ENCODE peak calls at places on chromosomes 11 and 22, in five cellular contexts. One of them, this sample, is unnamed.

GRCh38 chr22:48574776-48575566 is 1252.7 kb downstream of the BRD1 start:
- DNase-seq in HepG2: peak
- DNase-seq in IMR-90: no peak
- DNase-seq in K562: no peak
- DNase-seq in SK-N-SH: peak
- DNase-seq in this sample: no peak

GRCh38 chr11:103284260-103284659 is 175.0 kb downstream of the DYNC2H1 start:
- DNase-seq in K562: no peak
- DNase-seq in HepG2: no peak
- DNase-seq in IMR-90: no peak
- DNase-seq in SK-N-SH: no peak
- DNase-seq in this sample: no peak

GRCh38 chr11:123063396-123064267 is 1.7 kb upstream of the HSPA8 start:
- DNase-seq in SK-N-SH: no peak
- DNase-seq in K562: no peak
- DNase-seq in HepG2: peak
- DNase-seq in IMR-90: peak
- DNase-seq in this sample: no peak

GRCh38 chr11:65366340-65366773 is 11.8 kb downstream of the TIGD3 start:
- DNase-seq in IMR-90: peak
- DNase-seq in SK-N-SH: peak
- DNase-seq in K562: peak
- DNase-seq in HepG2: peak
- DNase-seq in this sample: no peak

GRCh38 chr22:39661842-39662676 is 91.5 kb downstream of the CACNA1I start:
- DNase-seq in IMR-90: no peak
- DNase-seq in SK-N-SH: no peak
- DNase-seq in K562: peak
- DNase-seq in HepG2: no peak
- DNase-seq in this sample: no peak

GRCh38 chr11:4370166-4370565 is 2.0 kb upstream of the OR52B4 start:
- DNase-seq in HepG2: no peak
- DNase-seq in K562: no peak
- DNase-seq in IMR-90: no peak
- DNase-seq in SK-N-SH: no peak
- DNase-seq in this sample: no peak

GRCh38 chr11:28420099-28420498 is 311.9 kb downstream of the METTL15 start:
- DNase-seq in HepG2: no peak
- DNase-seq in K562: no peak
- DNase-seq in SK-N-SH: no peak
- DNase-seq in IMR-90: no peak
- DNase-seq in this sample: no peak

GRCh38 chr11:15711311-15711710 is 596.6 kb downstream of the INSC start:
- DNase-seq in K562: no peak
- DNase-seq in SK-N-SH: no peak
- DNase-seq in HepG2: no peak
- DNase-seq in IMR-90: no peak
- DNase-seq in this sample: no peak

GRCh38 chr11:64058494-64058893 is 22.8 kb downstream of the FLRT1 start:
- DNase-seq in SK-N-SH: peak
- DNase-seq in IMR-90: no peak
- DNase-seq in K562: no peak
- DNase-seq in HepG2: no peak
- DNase-seq in this sample: no peak

GRCh38 chr11:46263120-46263519 is 14.3 kb upstream of the CREB3L1 start:
- DNase-seq in K562: no peak
- DNase-seq in IMR-90: no peak
- DNase-seq in SK-N-SH: no peak
- DNase-seq in HepG2: no peak
- DNase-seq in this sample: no peak

GRCh38 chr11:48081151-48082010 is 101.0 kb downstream of the PTPRJ start:
- DNase-seq in IMR-90: peak
- DNase-seq in SK-N-SH: no peak
- DNase-seq in K562: no peak
- DNase-seq in HepG2: no peak
- DNase-seq in this sample: no peak

GRCh38 chr22:33013051-33013450 is 45.1 kb downstream of the SYN3 start:
- DNase-seq in IMR-90: no peak
- DNase-seq in K562: no peak
- DNase-seq in SK-N-SH: no peak
- DNase-seq in HepG2: peak
- DNase-seq in this sample: no peak

GRCh38 chr22:36884314-36885158 is 23.7 kb downstream of the NCF4 start:
- DNase-seq in K562: no peak
- DNase-seq in SK-N-SH: no peak
- DNase-seq in IMR-90: no peak
- DNase-seq in HepG2: no peak
- DNase-seq in this sample: no peak

GRCh38 chr22:36886016-36886415 is 25.2 kb downstream of the NCF4 start:
- DNase-seq in HepG2: no peak
- DNase-seq in K562: no peak
- DNase-seq in SK-N-SH: no peak
- DNase-seq in IMR-90: no peak
- DNase-seq in this sample: no peak

GRCh38 chr22:36885474-36885873 is 24.7 kb downstream of the NCF4 start:
- DNase-seq in IMR-90: no peak
- DNase-seq in SK-N-SH: no peak
- DNase-seq in K562: no peak
- DNase-seq in HepG2: no peak
- DNase-seq in this sample: no peak

GRCh38 chr22:36879775-36880174 is 19.0 kb downstream of the NCF4 start:
- DNase-seq in IMR-90: no peak
- DNase-seq in K562: no peak
- DNase-seq in SK-N-SH: no peak
- DNase-seq in HepG2: no peak
- DNase-seq in this sample: no peak

DNA sequence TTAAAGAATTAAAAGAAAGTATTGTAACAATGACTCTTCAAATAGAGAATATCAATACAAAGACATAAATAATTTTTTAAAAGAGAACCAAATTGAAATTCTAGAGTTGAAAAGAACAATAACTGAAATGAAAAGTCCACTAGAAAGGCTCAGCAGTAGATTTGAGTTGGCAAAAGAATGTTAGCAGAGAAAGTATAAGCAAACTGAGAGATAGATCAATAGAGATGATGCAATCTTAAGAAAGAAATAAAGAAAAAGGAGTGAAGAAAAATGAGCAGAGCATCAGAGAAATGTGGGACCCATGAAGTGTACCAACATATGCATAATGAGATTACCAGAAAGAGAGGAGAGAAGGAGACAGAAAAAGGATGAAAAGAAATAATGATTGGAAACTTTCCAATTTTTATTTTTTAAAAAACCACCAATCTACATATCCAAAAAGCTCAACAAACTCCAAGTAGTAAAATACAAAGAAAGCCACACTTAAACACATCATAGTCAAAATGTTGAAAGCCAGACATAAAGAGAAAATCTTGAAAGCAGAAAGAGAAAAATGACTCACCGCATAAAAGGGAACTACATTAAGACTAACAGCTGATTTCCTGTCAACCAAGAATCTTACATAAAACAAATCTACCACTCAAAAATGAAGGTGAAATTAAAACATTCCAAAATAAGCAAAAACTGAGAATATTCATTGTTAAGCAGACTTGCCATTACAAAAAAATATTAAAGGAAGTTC is 20.9 kb downstream of the NCF4 start:
- DNase-seq in HepG2: no peak
- DNase-seq in IMR-90: no peak
- DNase-seq in K562: no peak
- DNase-seq in SK-N-SH: no peak
- DNase-seq in this sample: no peak
- TF ChIP-seq MXI1 in HepG2: no peak
- TF ChIP-seq MXI1 in IMR-90: no peak
- TF ChIP-seq MXI1 in K562: no peak
- TF ChIP-seq MXI1 in SK-N-SH: no peak
- TF ChIP-seq MXI1 in this sample: no peak

GRCh38 chr11:14676068-14676467 is 32.5 kb downstream of the PDE3B start:
- DNase-seq in K562: no peak
- DNase-seq in SK-N-SH: no peak
- DNase-seq in HepG2: peak
- DNase-seq in IMR-90: no peak
- DNase-seq in this sample: no peak
- TF ChIP-seq MXI1 in K562: no peak
- TF ChIP-seq MXI1 in SK-N-SH: no peak
- TF ChIP-seq MXI1 in HepG2: no peak
- TF ChIP-seq MXI1 in IMR-90: no peak
- TF ChIP-seq MXI1 in this sample: no peak

GRCh38 chr11:76307416-76307815 is 73.5 kb downstream of the THAP12 start:
- DNase-seq in SK-N-SH: no peak
- DNase-seq in K562: no peak
- DNase-seq in HepG2: no peak
- DNase-seq in IMR-90: no peak
- DNase-seq in this sample: no peak

GRCh38 chr11:76303399-76303798 is 77.5 kb downstream of the THAP12 start:
- DNase-seq in SK-N-SH: no peak
- DNase-seq in IMR-90: no peak
- DNase-seq in HepG2: no peak
- DNase-seq in K562: no peak
- DNase-seq in this sample: no peak

GRCh38 chr11:76298255-76298654 is 82.7 kb downstream of the THAP12 start:
- DNase-seq in K562: no peak
- DNase-seq in SK-N-SH: no peak
- DNase-seq in HepG2: no peak
- DNase-seq in IMR-90: no peak
- DNase-seq in this sample: no peak

GRCh38 chr11:76307978-76308747 is 72.8 kb downstream of the THAP12 start:
- DNase-seq in SK-N-SH: no peak
- DNase-seq in K562: no peak
- DNase-seq in IMR-90: no peak
- DNase-seq in HepG2: no peak
- DNase-seq in this sample: no peak

DNA sequence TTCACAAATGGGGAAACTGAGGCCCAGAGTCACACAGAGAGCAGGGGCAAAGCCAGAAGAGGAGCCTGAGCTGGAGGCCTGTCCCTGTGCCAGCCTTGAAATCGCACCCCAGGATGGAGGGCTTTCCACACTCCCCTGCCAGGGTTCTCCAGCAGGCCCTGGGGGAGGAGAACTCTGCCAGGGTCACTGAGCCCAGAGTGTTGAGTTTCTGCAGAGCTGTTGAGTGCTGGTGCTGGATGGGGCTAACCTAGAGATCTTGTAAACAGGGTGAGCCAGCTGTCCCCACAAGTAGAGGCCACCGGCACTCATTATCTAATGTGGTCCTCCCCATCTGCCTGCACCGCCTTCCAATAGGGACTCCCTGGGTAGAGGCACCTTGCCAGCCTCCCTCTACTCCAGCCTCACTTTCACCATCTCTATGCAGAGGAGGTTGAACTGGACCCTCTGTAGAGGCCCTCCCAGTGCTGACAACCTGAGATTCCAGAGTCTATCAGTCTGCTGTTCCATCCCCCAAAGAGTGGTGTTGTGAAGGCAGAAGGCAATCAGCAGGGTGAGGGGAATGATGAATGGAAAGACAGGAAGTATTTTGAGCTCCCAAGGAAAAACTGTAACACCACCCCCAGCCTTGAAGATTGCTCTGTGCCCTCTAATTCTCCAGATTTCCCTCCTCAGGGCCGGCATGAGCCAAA is 78.1 kb downstream of the THAP12 start:
- DNase-seq in SK-N-SH: no peak
- DNase-seq in K562: no peak
- DNase-seq in HepG2: no peak
- DNase-seq in IMR-90: no peak
- DNase-seq in this sample: no peak
- TF ChIP-seq MXI1 in SK-N-SH: no peak
- TF ChIP-seq MXI1 in K562: no peak
- TF ChIP-seq MXI1 in HepG2: no peak
- TF ChIP-seq MXI1 in IMR-90: no peak
- TF ChIP-seq MXI1 in this sample: no peak

GRCh38 chr11:3231851-3232744 is at the start of gene MRGPRE:
- DNase-seq in SK-N-SH: peak
- DNase-seq in K562: peak
- DNase-seq in IMR-90: no peak
- DNase-seq in HepG2: no peak
- DNase-seq in this sample: no peak
- TF ChIP-seq MXI1 in SK-N-SH: no peak
- TF ChIP-seq MXI1 in K562: no peak
- TF ChIP-seq MXI1 in IMR-90: no peak
- TF ChIP-seq MXI1 in HepG2: no peak
- TF ChIP-seq MXI1 in this sample: no peak

DNA sequence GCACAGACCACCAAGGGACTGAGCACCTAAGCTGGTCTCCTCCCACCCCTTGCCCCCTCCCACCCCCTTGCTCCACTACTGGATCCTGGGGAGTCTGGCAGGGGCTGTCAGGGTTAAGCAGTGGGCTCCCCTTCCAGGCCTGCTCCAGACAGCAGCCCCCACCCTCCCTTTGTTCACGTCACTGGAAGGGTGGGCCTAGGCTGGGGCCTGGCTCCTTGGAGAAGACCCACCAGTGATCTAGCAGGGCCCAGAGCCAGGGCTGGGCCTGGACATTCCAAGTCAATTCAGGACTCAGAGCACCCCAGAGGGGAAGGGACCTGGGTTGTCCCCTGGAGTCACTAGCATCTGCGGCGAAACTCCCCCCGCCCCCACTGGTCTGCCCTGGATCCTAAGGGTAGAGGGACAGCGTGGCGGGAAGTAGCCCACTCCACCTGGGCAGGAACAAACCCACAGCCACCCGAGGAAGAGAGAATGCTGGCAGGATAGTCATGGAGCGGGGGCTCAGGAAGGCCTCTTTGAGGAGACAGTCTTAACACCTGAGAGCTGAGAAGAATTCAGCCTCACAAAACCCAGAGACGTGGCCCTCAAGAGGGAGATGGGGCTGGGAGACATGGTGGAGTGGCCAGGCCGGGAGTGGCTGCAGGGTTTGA is 45.8 kb downstream of the IGLL1 start:
- DNase-seq in HepG2: no peak
- DNase-seq in SK-N-SH: peak
- DNase-seq in K562: no peak
- DNase-seq in IMR-90: no peak
- DNase-seq in this sample: no peak
- TF ChIP-seq MXI1 in HepG2: no peak
- TF ChIP-seq MXI1 in SK-N-SH: no peak
- TF ChIP-seq MXI1 in K562: no peak
- TF ChIP-seq MXI1 in IMR-90: no peak
- TF ChIP-seq MXI1 in this sample: no peak

DNA sequence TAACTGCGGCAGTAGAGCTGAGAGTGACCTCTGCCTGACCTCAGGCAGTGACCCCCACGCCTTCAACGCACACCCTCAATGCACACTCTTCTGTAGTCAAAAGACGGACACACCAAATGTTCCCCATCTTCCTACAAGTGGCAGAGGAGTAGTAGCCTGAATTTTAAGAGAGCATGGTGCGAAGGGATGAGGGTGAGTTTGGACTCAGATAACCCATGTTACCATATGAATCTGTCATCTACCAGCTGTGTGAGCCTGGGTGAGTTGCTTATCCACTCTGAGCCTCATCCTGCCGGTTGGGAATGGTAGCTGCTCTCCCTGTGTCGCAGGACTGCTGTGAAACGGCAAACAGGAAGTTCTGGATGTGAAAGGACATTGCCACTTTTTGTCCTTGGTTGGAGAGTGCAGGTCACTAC is 20.6 kb upstream of the ROBO3 start:
- DNase-seq in SK-N-SH: peak
- DNase-seq in IMR-90: no peak
- DNase-seq in K562: no peak
- DNase-seq in HepG2: no peak
- DNase-seq in this sample: no peak
- TF ChIP-seq MXI1 in SK-N-SH: no peak
- TF ChIP-seq MXI1 in IMR-90: no peak
- TF ChIP-seq MXI1 in K562: no peak
- TF ChIP-seq MXI1 in HepG2: no peak
- TF ChIP-seq MXI1 in this sample: no peak

This sample was measured in GM12878.